ENCODE peak calls at places on chromosome 10, in four cellular contexts. One of them, this sample, is unnamed.

GRCh38 chr10:43250625-43250924 is 16.3 kb downstream of the RASGEF1A start:
- DNase-seq in BE2C: no peak
- DNase-seq in progenitor cell of endocrine pancreas: no peak
- DNase-seq in cardiac muscle cell: no peak
- DNase-seq in this sample: no peak

GRCh38 chr10:127694580-127695193 is 42.3 kb upstream of the FOXI2 start:
- DNase-seq in BE2C: peak
- DNase-seq in progenitor cell of endocrine pancreas: peak
- DNase-seq in cardiac muscle cell: peak
- DNase-seq in this sample: no peak

GRCh38 chr10:81576336-81576735 is 298.7 kb upstream of the NRG3 start:
- DNase-seq in BE2C: no peak
- DNase-seq in progenitor cell of endocrine pancreas: no peak
- DNase-seq in cardiac muscle cell: no peak
- DNase-seq in this sample: no peak

GRCh38 chr10:91517394-91517793 is 107.2 kb downstream of the HECTD2 start:
- DNase-seq in BE2C: no peak
- DNase-seq in progenitor cell of endocrine pancreas: no peak
- DNase-seq in cardiac muscle cell: no peak
- DNase-seq in this sample: no peak

GRCh38 chr10:22245567-22245966 is 27.8 kb upstream of the EBLN1 start:
- DNase-seq in BE2C: no peak
- DNase-seq in progenitor cell of endocrine pancreas: no peak
- DNase-seq in cardiac muscle cell: no peak
- DNase-seq in this sample: no peak

GRCh38 chr10:75542902-75543301 is 111.5 kb downstream of the LRMDA start:
- DNase-seq in BE2C: peak
- DNase-seq in progenitor cell of endocrine pancreas: no peak
- DNase-seq in cardiac muscle cell: peak
- DNase-seq in this sample: peak

GRCh38 chr10:43598447-43598846 is 7.8 kb upstream of the ZNF485 start:
- DNase-seq in BE2C: no peak
- DNase-seq in progenitor cell of endocrine pancreas: no peak
- DNase-seq in cardiac muscle cell: no peak
- DNase-seq in this sample: no peak

GRCh38 chr10:78955206-78955605 is 113.6 kb upstream of the ZMIZ1 start:
- DNase-seq in BE2C: no peak
- DNase-seq in progenitor cell of endocrine pancreas: no peak
- DNase-seq in cardiac muscle cell: no peak
- DNase-seq in this sample: no peak

GRCh38 chr10:113297226-113297625 is 255.6 kb upstream of the HABP2 start:
- DNase-seq in BE2C: no peak
- DNase-seq in progenitor cell of endocrine pancreas: no peak
- DNase-seq in cardiac muscle cell: no peak
- DNase-seq in this sample: no peak

DNA sequence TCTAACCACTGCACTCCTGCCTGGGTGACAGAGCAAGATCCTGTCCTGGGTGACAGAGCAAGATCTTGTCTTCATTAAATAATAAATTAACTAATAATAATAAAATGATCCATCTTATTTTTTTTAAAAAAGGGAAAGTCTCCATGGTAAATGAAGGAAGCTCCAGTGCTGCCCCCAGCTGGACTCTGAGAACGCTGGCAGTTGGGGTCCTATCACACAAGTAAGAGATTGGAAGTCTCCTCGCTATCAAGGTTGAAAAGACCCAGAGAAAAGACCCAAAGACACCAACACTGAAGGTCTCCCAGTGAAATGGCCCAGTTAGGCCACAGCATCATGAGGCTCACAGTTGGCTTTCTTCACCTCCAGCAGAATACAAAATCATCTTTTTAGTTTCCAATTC is 13.8 kb upstream of the C10orf67 start:
- DNase-seq in BE2C: no peak
- DNase-seq in progenitor cell of endocrine pancreas: no peak
- DNase-seq in cardiac muscle cell: peak
- DNase-seq in this sample: no peak
- TF ChIP-seq CTCF in BE2C: no peak
- TF ChIP-seq CTCF in progenitor cell of endocrine pancreas: peak
- TF ChIP-seq CTCF in cardiac muscle cell: peak
- TF ChIP-seq CTCF in this sample: peak

GRCh38 chr10:45000138-45000763 is 472 bp upstream of the ZNF22 start:
- DNase-seq in BE2C: no peak
- DNase-seq in progenitor cell of endocrine pancreas: no peak
- DNase-seq in cardiac muscle cell: no peak
- DNase-seq in this sample: no peak

GRCh38 chr10:45003432-45004000 is 2.8 kb downstream of the ZNF22 start:
- DNase-seq in BE2C: no peak
- DNase-seq in progenitor cell of endocrine pancreas: no peak
- DNase-seq in cardiac muscle cell: no peak
- DNase-seq in this sample: no peak

GRCh38 chr10:45001382-45002148 is 842 bp downstream of the ZNF22 start:
- DNase-seq in BE2C: peak
- DNase-seq in progenitor cell of endocrine pancreas: no peak
- DNase-seq in cardiac muscle cell: peak
- DNase-seq in this sample: no peak

GRCh38 chr10:44998146-44998631 is 2.5 kb upstream of the ZNF22 start:
- DNase-seq in BE2C: no peak
- DNase-seq in progenitor cell of endocrine pancreas: no peak
- DNase-seq in cardiac muscle cell: no peak
- DNase-seq in this sample: no peak

DNA sequence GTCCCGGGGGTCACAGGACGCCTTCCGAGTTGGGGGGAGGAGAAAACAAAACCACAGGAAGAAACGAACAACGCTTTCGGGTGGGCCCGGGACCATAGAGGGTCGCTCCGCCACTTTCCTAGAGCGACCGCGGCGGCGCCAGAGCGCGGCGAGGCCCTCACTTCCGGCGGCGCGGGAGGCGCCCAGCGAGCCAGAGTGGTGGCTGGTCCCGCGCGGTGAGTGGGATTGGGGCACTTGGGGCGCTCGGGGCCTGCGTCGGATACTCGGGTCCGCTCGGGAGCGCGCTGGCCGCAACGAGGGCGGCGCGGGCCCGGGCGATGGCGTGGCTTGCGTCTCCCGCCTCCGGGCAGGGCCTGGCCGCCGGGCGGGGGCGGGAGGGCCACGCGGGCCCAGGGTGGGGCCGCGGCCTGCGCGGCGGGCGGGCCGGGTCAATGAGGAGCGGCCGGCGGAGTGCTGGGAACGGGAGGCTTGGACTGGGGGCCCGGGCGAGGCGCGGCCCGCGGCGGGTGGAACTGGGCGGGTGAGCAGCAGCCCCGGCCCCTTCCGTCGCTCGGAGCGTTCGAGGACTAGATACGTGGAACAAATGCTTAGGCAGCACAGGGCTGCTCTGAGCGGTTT is at the start of gene ZNF22:
- DNase-seq in BE2C: peak
- DNase-seq in progenitor cell of endocrine pancreas: peak
- DNase-seq in cardiac muscle cell: peak
- DNase-seq in this sample: peak
- TF ChIP-seq CTCF in BE2C: no peak
- TF ChIP-seq CTCF in progenitor cell of endocrine pancreas: no peak
- TF ChIP-seq CTCF in cardiac muscle cell: peak
- TF ChIP-seq CTCF in this sample: no peak

DNA sequence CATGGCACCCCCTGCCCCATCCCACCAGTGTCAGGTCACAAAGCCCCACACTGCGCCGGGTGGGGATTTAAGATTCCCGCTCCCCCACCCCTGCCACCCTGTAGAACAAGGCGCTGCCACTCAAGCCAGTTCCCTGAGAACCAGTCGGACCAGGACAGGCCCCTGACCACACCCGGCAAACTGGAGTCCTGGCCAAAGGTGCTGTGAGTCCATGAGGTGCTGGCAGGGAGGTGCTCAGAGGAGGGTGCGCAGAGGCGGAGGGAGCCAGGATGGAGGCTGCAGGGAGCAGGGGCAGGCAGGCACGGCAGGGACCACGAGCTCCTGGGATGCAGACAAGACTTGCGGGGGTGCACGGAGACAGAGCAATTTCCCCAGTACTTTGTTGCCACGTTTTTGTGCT is 19.7 kb upstream of the GDI2 start:
- DNase-seq in BE2C: no peak
- DNase-seq in progenitor cell of endocrine pancreas: no peak
- DNase-seq in cardiac muscle cell: no peak
- DNase-seq in this sample: no peak
- TF ChIP-seq CTCF in BE2C: no peak
- TF ChIP-seq CTCF in progenitor cell of endocrine pancreas: no peak
- TF ChIP-seq CTCF in cardiac muscle cell: no peak
- TF ChIP-seq CTCF in this sample: no peak

DNA sequence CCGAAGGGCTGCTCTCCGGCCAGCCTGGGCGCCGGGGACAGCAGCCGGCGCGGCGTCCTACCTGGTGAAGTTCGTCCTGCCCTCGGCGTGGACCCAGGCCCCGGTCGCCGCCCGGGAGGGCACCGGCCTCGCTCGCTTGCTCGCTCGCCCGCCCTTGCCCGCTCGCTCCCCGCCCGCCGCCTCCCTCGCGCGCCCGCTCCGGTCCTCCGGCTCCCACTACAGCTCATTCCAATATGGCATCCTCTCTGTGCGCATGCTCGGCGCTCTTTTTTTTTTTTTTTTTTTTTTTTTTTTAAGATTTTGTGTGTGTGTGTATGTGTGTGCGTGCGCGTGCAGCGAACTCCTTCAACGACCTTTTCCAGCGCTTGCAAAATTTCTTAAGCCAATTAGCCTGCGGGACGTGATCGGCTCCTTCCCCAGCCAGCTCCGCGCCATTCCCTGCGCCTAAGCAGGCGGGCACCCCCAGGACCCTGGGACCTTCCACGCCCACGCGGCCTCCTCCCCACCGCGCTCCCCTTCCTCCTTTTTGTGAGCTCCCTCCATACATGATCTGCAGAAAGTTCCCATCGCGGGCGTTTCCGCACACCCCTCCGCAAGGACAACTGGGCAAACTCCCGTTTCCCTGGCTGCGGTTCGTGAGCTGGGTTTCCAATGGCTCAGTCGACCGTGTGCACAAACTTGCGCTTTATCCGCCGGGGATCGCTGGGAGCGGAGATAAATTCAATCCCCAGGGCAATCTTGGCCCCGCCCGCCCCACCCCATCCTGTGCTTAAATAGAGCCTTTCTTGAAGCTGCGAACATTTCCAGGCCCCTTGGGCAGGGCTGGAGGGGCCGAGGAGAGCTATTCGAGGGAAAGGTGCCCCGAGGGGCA is at the start of gene SFMBT2:
- DNase-seq in BE2C: peak
- DNase-seq in progenitor cell of endocrine pancreas: peak
- DNase-seq in cardiac muscle cell: peak
- DNase-seq in this sample: no peak
- TF ChIP-seq CTCF in BE2C: peak
- TF ChIP-seq CTCF in progenitor cell of endocrine pancreas: no peak
- TF ChIP-seq CTCF in cardiac muscle cell: peak
- TF ChIP-seq CTCF in this sample: peak